ENCODE peak calls at places on chromosomes 1 and 21, in four cellular contexts. One of them, this sample, is unnamed.

GRCh38 chr1:204735042-204735441 is 49.5 kb upstream of the LRRN2 start:
- DNase-seq in tibial artery: no peak
- DNase-seq in SHP77: peak
- DNase-seq in AG10803: no peak
- DNase-seq in this sample: no peak

GRCh38 chr1:241677171-241677570 is 25.1 kb downstream of the WDR64 start:
- DNase-seq in tibial artery: no peak
- DNase-seq in AG10803: no peak
- DNase-seq in SHP77: no peak
- DNase-seq in this sample: no peak

GRCh38 chr1:202343652-202344349 is 2.1 kb upstream of the UBE2T start:
- DNase-seq in AG10803: peak
- DNase-seq in tibial artery: no peak
- DNase-seq in SHP77: peak
- DNase-seq in this sample: no peak

GRCh38 chr1:64675718-64676345 is 69.0 kb upstream of the RAVER2 start:
- DNase-seq in SHP77: no peak
- DNase-seq in tibial artery: no peak
- DNase-seq in AG10803: peak
- DNase-seq in this sample: no peak

GRCh38 chr1:90023691-90024090 is 28.8 kb downstream of the ZNF326 start:
- DNase-seq in tibial artery: no peak
- DNase-seq in SHP77: no peak
- DNase-seq in AG10803: no peak
- DNase-seq in this sample: no peak

GRCh38 chr1:187844313-187844712 is 1015.6 kb downstream of the PLA2G4A start:
- DNase-seq in SHP77: no peak
- DNase-seq in AG10803: no peak
- DNase-seq in tibial artery: no peak
- DNase-seq in this sample: no peak

GRCh38 chr1:2106681-2107405 is 56.6 kb downstream of the PRKCZ start:
- DNase-seq in tibial artery: no peak
- DNase-seq in SHP77: no peak
- DNase-seq in AG10803: no peak
- DNase-seq in this sample: no peak

GRCh38 chr21:43881918-43882317 is 16.9 kb downstream of the AGPAT3 start:
- DNase-seq in tibial artery: peak
- DNase-seq in AG10803: no peak
- DNase-seq in SHP77: no peak
- DNase-seq in this sample: no peak

GRCh38 chr1:217139513-217139912 is 416.3 kb upstream of the ESRRG start:
- DNase-seq in SHP77: no peak
- DNase-seq in AG10803: no peak
- DNase-seq in tibial artery: no peak
- DNase-seq in this sample: no peak

GRCh38 chr1:156281281-156282142 is 1.1 kb downstream of the SMG5 start:
- DNase-seq in tibial artery: no peak
- DNase-seq in SHP77: peak
- DNase-seq in AG10803: peak
- DNase-seq in this sample: peak

GRCh38 chr1:32275424-32275823 is 16.5 kb upstream of the HDAC1 start:
- DNase-seq in AG10803: no peak
- DNase-seq in SHP77: no peak
- DNase-seq in tibial artery: no peak
- DNase-seq in this sample: no peak

GRCh38 chr1:201028473-201028889 is 5.0 kb upstream of the KIF21B start:
- DNase-seq in AG10803: no peak
- DNase-seq in tibial artery: no peak
- DNase-seq in SHP77: no peak
- DNase-seq in this sample: no peak

GRCh38 chr1:64769482-64769881 is 24.6 kb downstream of the RAVER2 start:
- DNase-seq in tibial artery: no peak
- DNase-seq in SHP77: no peak
- DNase-seq in AG10803: no peak
- DNase-seq in this sample: no peak

GRCh38 chr1:204977327-204977726 is 65.7 kb upstream of the CNTN2 start:
- DNase-seq in SHP77: no peak
- DNase-seq in tibial artery: no peak
- DNase-seq in AG10803: no peak
- DNase-seq in this sample: no peak

GRCh38 chr1:69671363-69672010 is 103.8 kb downstream of the LRRC7 start:
- DNase-seq in tibial artery: no peak
- DNase-seq in SHP77: peak
- DNase-seq in AG10803: peak
- DNase-seq in this sample: no peak

GRCh38 chr1:31648190-31648589 is 3.5 kb upstream of the PEF1 start:
- DNase-seq in tibial artery: peak
- DNase-seq in SHP77: no peak
- DNase-seq in AG10803: no peak
- DNase-seq in this sample: no peak

GRCh38 chr1:81811757-81812371 is 11.1 kb downstream of the ADGRL2 start:
- DNase-seq in SHP77: no peak
- DNase-seq in tibial artery: no peak
- DNase-seq in AG10803: no peak
- DNase-seq in this sample: no peak

GRCh38 chr1:51552929-51553807 is 34.1 kb upstream of the EPS15 start:
- DNase-seq in AG10803: no peak
- DNase-seq in tibial artery: no peak
- DNase-seq in SHP77: no peak
- DNase-seq in this sample: no peak

GRCh38 chr1:235107368-235108184 is 21.1 kb downstream of the TOMM20 start:
- DNase-seq in SHP77: no peak
- DNase-seq in tibial artery: no peak
- DNase-seq in AG10803: no peak
- DNase-seq in this sample: no peak

GRCh38 chr21:30623362-30623761 is 2.9 kb downstream of the KRTAP20-4 start:
- DNase-seq in SHP77: no peak
- DNase-seq in AG10803: no peak
- DNase-seq in tibial artery: no peak
- DNase-seq in this sample: no peak

GRCh38 chr1:183922197-183922596 is 115.3 kb downstream of the COLGALT2 start:
- DNase-seq in tibial artery: no peak
- DNase-seq in SHP77: no peak
- DNase-seq in AG10803: no peak
- DNase-seq in this sample: no peak

GRCh38 chr1:85091647-85092295 is 43.5 kb upstream of the MCOLN3 start:
- DNase-seq in AG10803: no peak
- DNase-seq in SHP77: no peak
- DNase-seq in tibial artery: no peak
- DNase-seq in this sample: no peak

GRCh38 chr1:7399514-7400125 is 371.5 kb upstream of the VAMP3 start:
- DNase-seq in SHP77: no peak
- DNase-seq in tibial artery: no peak
- DNase-seq in AG10803: no peak
- DNase-seq in this sample: no peak

GRCh38 chr1:48750089-48750488 is 26.6 kb downstream of the BEND5 start:
- DNase-seq in AG10803: no peak
- DNase-seq in SHP77: no peak
- DNase-seq in tibial artery: no peak
- DNase-seq in this sample: no peak

GRCh38 chr1:213122514-213122929 is 71.5 kb downstream of the RPS6KC1 start:
- DNase-seq in AG10803: peak
- DNase-seq in tibial artery: no peak
- DNase-seq in SHP77: peak
- DNase-seq in this sample: no peak

GRCh38 chr21:45248301-45248892 is 39.3 kb downstream of the POFUT2 start:
- DNase-seq in tibial artery: no peak
- DNase-seq in SHP77: no peak
- DNase-seq in AG10803: no peak
- DNase-seq in this sample: no peak

GRCh38 chr1:52667984-52668383 is 30.2 kb downstream of the COA7 start:
- DNase-seq in SHP77: no peak
- DNase-seq in tibial artery: no peak
- DNase-seq in AG10803: no peak
- DNase-seq in this sample: no peak

This sample was measured in gastrocnemius medialis.